ENCODE peak calls at places on chromosomes 7 and 10, in nine cellular contexts. P is psoas muscle, U is Panc1, T is GM23338, M is osteocyte, X is nucleus accumbens, B is HT1080, E is BE2C, W is mucosa of descending colon. R is an unnamed sample.

GRCh38 chr7:65338346-65338745 is 35.3 kb upstream of the ZNF92 start:
- DNase-seq in P (no peak), U (no peak), T (no peak), M (no peak), X (no peak), B (no peak), E (no peak), W (no peak), R (no peak)

GRCh38 chr10:76116523-76116922 is 685.1 kb downstream of the LRMDA start:
- DNase-seq in P (no peak), U (no peak), T (no peak), M (no peak), X (no peak), B (no peak), E (no peak), W (no peak), R (no peak)

GRCh38 chr10:132833421-132834111 is 47.6 kb upstream of the NKX6-2 start:
- DNase-seq in P (no peak), U (no peak), T (no peak), M (peak), X (no peak), B (no peak), E (no peak), W (no peak), R (no peak)

GRCh38 chr7:29288534-29289091 is 94.0 kb downstream of the CHN2 start:
- DNase-seq in P (no peak), U (no peak), T (no peak), M (no peak), X (no peak), B (no peak), E (no peak), W (no peak), R (no peak)

GRCh38 chr7:6516387-6516983 is 34.8 kb downstream of the GRID2IP start:
- DNase-seq in P (peak), U (peak), T (peak), M (peak), X (peak), B (peak), E (peak), W (peak), R (peak)

GRCh38 chr10:60536529-60537114 is 146.9 kb upstream of the ANK3 start:
- DNase-seq in P (no peak), U (peak), T (no peak), M (no peak), X (no peak), B (peak), E (no peak), W (no peak), R (no peak)

GRCh38 chr7:19016140-19016539 is 101.3 kb downstream of the TWIST1 start:
- DNase-seq in P (no peak), U (no peak), T (peak), M (no peak), X (no peak), B (peak), E (no peak), W (no peak), R (no peak)

GRCh38 chr7:43249808-43250145 is 137.3 kb downstream of the HECW1 start:
- DNase-seq in P (no peak), U (no peak), T (no peak), M (no peak), X (no peak), B (no peak), E (no peak), W (no peak), R (no peak)

GRCh38 chr7:149414745-149415390 is 46.0 kb downstream of the ZNF777 start:
- DNase-seq in P (peak), U (no peak), T (peak), M (no peak), X (peak), B (peak), E (no peak), W (peak), R (peak)

GRCh38 chr10:124624875-124625274 is 119.3 kb downstream of the FAM53B start:
- DNase-seq in P (no peak), U (no peak), T (no peak), M (no peak), X (no peak), B (no peak), E (no peak), W (no peak), R (no peak)

GRCh38 chr10:30996481-30996980 is 35.1 kb downstream of the ZNF438 start:
- DNase-seq in P (no peak), U (no peak), T (no peak), M (no peak), X (no peak), B (no peak), E (no peak), W (no peak), R (no peak)

GRCh38 chr10:132365102-132365501 is 31.9 kb upstream of the PWWP2B start:
- DNase-seq in P (no peak), U (no peak), T (no peak), M (no peak), X (no peak), B (no peak), E (no peak), W (no peak), R (no peak)

GRCh38 chr7:27154901-27155815 is 1.3 kb downstream of the HOXA7 start:
- DNase-seq in P (peak), U (no peak), T (no peak), M (no peak), X (no peak), B (no peak), E (peak), W (peak), R (no peak)

GRCh38 chr10:13809447-13809846 is 222.7 kb downstream of the PRPF18 start:
- DNase-seq in P (no peak), U (no peak), T (peak), M (no peak), X (no peak), B (no peak), E (no peak), W (no peak), R (no peak)

GRCh38 chr10:131169146-131169545 is 142.4 kb downstream of the TCERG1L start:
- DNase-seq in P (no peak), U (no peak), T (no peak), M (peak), X (no peak), B (no peak), E (no peak), W (no peak), R (no peak)

GRCh38 chr10:59011972-59012632 is 164.3 kb upstream of the PHYHIPL start:
- DNase-seq in P (no peak), U (no peak), T (no peak), M (no peak), X (no peak), B (no peak), E (no peak), W (no peak), R (no peak)

GRCh38 chr7:150389532-150389816 is 10.3 kb downstream of the ZNF775 start:
- DNase-seq in P (no peak), U (no peak), T (no peak), M (no peak), X (no peak), B (no peak), E (no peak), W (no peak), R (no peak)

GRCh38 chr7:6443372-6443941 is 4.3 kb downstream of the DAGLB start:
- DNase-seq in P (no peak), U (peak), T (no peak), M (no peak), X (no peak), B (peak), E (no peak), W (no peak), R (no peak)

GRCh38 chr10:13049774-13050420 is 48.4 kb upstream of the CCDC3 start:
- DNase-seq in P (no peak), U (no peak), T (no peak), M (no peak), X (no peak), B (no peak), E (no peak), W (no peak), R (no peak)

GRCh38 chr10:103444478-103444877 is 7.7 kb downstream of the CALHM2 start:
- DNase-seq in P (no peak), U (no peak), T (no peak), M (no peak), X (no peak), B (no peak), E (no peak), W (no peak), R (no peak)

GRCh38 chr7:142519077-142519789 is 230.0 kb upstream of the PRSS1 start:
- DNase-seq in P (no peak), U (no peak), T (peak), M (no peak), X (no peak), B (no peak), E (no peak), W (no peak), R (no peak)

GRCh38 chr7:33751395-33751794 is 153.9 kb upstream of the BMPER start:
- DNase-seq in P (no peak), U (no peak), T (no peak), M (no peak), X (no peak), B (no peak), E (no peak), W (no peak), R (no peak)

GRCh38 chr7:158572000-158572828 is 15.4 kb downstream of the PTPRN2 start:
- DNase-seq in P (no peak), U (peak), T (peak), M (no peak), X (no peak), B (peak), E (peak), W (peak), R (no peak)

GRCh38 chr10:22259280-22259679 is 41.5 kb upstream of the EBLN1 start:
- DNase-seq in P (no peak), U (no peak), T (peak), M (no peak), X (no peak), B (no peak), E (no peak), W (no peak), R (no peak)

GRCh38 chr7:9488555-9488954 is 1055.1 kb downstream of the NXPH1 start:
- DNase-seq in P (no peak), U (no peak), T (no peak), M (no peak), X (no peak), B (peak), E (no peak), W (no peak), R (no peak)